ENCODE peak calls at places on chromosomes 7 and 10, in six cellular contexts. Y, C, S, E, P and T are unnamed samples.

GRCh38 chr7:129168219-129168991 is 20.0 kb upstream of the SMO start:
- DNase-seq in Y (no peak), C (no peak), S (no peak), E (no peak), P (no peak), T (no peak)

GRCh38 chr7:92306153-92306552 is 60.4 kb downstream of the ANKIB1 start:
- DNase-seq in Y (no peak), C (no peak), S (no peak), E (no peak), P (no peak), T (no peak)

GRCh38 chr10:88256013-88256680 is 327.0 kb downstream of the RNLS start:
- DNase-seq in Y (no peak), C (peak; percentile 85), S (no peak), E (no peak), P (no peak), T (peak; percentile 79)

GRCh38 chr7:4729266-4729665 is 46.2 kb upstream of the AP5Z1 start:
- DNase-seq in Y (no peak), C (no peak), S (no peak), E (no peak), P (no peak), T (no peak)

GRCh38 chr7:50558380-50559051 is 6.7 kb downstream of the DDC start:
- DNase-seq in Y (no peak), C (no peak), S (no peak), E (peak; percentile 25), P (no peak), T (no peak)

GRCh38 chr10:44853148-44853734 is 57.9 kb upstream of the TMEM72 start:
- DNase-seq in Y (no peak), C (no peak), S (no peak), E (no peak), P (no peak), T (no peak)

GRCh38 chr10:107585630-107586029 is 421.1 kb upstream of the SORCS1 start:
- DNase-seq in Y (no peak), C (no peak), S (no peak), E (no peak), P (no peak), T (no peak)

GRCh38 chr10:104123397-104123796 is 1.4 kb downstream of the SFR1 start:
- DNase-seq in Y (no peak), C (no peak), S (no peak), E (no peak), P (no peak), T (no peak)

GRCh38 chr10:82150123-82150900 is 275.3 kb downstream of the NRG3 start:
- DNase-seq in Y (no peak), C (no peak), S (no peak), E (no peak), P (no peak), T (no peak)

GRCh38 chr10:21456160-21456559 is 69.3 kb downstream of the SKIDA1 start:
- DNase-seq in Y (no peak), C (no peak), S (no peak), E (no peak), P (no peak), T (no peak)

GRCh38 chr10:1468777-1469176 is 268.5 kb downstream of the ADARB2 start:
- DNase-seq in Y (no peak), C (no peak), S (no peak), E (no peak), P (no peak), T (no peak)

GRCh38 chr7:37247881-37248280 is 200.8 kb downstream of the ELMO1 start:
- DNase-seq in Y (no peak), C (no peak), S (no peak), E (no peak), P (peak; percentile 39), T (peak; percentile 46)

GRCh38 chr7:46616636-46617035 is 695.6 kb upstream of the IGFBP3 start:
- DNase-seq in Y (no peak), C (no peak), S (no peak), E (no peak), P (no peak), T (no peak)

GRCh38 chr7:74284781-74285259 is 4.4 kb upstream of the CLIP2 start:
- DNase-seq in Y (peak; percentile 75), C (no peak), S (no peak), E (no peak), P (no peak), T (no peak)

GRCh38 chr10:71216751-71217265 is 4.4 kb downstream of the UNC5B start:
- DNase-seq in Y (peak; percentile 23), C (no peak), S (no peak), E (no peak), P (no peak), T (no peak)

GRCh38 chr7:24540956-24541355 is 32.3 kb upstream of the PALS2 start:
- DNase-seq in Y (no peak), C (no peak), S (no peak), E (no peak), P (no peak), T (no peak)

GRCh38 chr7:157032644-157033482 is 22.4 kb upstream of the MNX1 start:
- DNase-seq in Y (no peak), C (no peak), S (no peak), E (no peak), P (no peak), T (no peak)

GRCh38 chr10:26488344-26488743 is 50.2 kb downstream of the APBB1IP start:
- DNase-seq in Y (no peak), C (no peak), S (no peak), E (no peak), P (no peak), T (no peak)

DNA sequence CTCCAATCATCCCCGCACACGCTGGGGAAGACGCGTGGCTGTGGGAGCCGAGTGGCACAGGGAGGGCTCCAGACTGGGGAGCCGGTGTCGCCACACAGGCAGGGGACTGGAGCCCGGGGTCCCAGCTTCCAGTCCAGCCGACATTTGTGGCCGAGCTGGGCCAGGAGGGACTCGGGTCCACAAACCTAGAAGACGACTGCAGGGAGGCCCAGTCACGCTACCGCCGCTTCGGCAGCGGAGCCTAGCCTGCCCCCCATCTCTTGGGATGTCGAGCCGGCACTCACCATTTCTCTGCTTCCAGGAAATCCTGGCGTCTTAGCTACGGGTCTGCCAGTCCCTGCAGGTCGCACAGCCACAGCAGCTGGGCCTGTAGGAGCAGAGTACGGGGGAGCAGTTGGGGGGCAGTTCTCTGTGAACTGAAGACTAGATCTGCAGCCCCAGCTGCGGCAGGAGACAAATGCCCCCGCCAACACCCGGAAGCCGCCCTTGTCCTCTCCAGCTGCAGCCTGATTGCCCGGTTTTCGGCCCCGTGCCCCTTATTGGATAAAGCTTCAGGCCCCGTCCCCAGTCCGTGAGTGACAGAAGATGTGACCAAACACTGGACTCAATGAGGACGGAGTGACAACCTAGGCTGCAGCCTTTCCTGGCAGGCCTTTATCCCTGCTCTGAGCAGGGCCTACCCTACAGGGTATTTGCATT is 270.7 kb downstream of the ZNF33B start:
- DNase-seq in Y (no peak), C (peak; percentile 84), S (no peak), E (peak; percentile 92), P (peak; percentile 77), T (peak; percentile 82)
- H3K9me3 ChIP-seq in Y (no peaks in the 10 kb centered on the region), C (no peaks in the 10 kb centered on the region), S (peaks cover 76% of the 10 kb centered on the region), E (peaks cover 6% of the 10 kb centered on the region), P (no peaks in the 10 kb centered on the region), T (no peaks in the 10 kb centered on the region)

DNA sequence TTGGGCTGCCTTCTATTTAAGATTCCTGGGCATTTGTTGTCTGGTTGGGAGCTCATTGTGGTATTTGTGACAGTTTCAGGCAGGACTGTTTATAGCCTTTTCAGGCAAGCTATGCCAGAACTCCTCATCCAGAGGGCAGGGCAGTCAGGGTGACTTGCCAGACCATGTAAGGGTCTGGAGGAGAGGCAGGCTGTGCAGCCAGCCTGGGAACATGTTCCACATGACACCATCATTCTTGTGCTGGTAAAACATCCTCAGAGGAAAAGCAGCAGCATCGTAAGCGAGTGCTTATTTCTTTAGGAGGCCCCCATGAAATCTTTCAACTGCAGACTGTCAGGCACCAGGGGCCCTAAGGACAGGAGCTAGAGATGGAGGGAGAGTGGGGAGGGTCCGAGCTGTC is 44.0 kb upstream of the SORBS1 start:
- DNase-seq in Y (no peak), C (peak; percentile 89), S (no peak), E (no peak), P (no peak), T (no peak)
- TF ChIP-seq EP300 in Y (peak; percentile 79), C (peak; percentile 74), S (no peak), E (no peak), P (no peak), T (no peak)

GRCh38 chr7:139642283-139642682 is 118.8 kb downstream of the CLEC2L start:
- DNase-seq in Y (no peak), C (no peak), S (no peak), E (no peak), P (no peak), T (no peak)
- H3K36me3 ChIP-seq in Y (peaks cover 16% of the 10 kb centered on the region), C (no peaks in the 10 kb centered on the region), S (peaks cover 14% of the 10 kb centered on the region), E (no peaks in the 10 kb centered on the region), P (no peaks in the 10 kb centered on the region), T (peaks cover 3% of the 10 kb centered on the region)

DNA sequence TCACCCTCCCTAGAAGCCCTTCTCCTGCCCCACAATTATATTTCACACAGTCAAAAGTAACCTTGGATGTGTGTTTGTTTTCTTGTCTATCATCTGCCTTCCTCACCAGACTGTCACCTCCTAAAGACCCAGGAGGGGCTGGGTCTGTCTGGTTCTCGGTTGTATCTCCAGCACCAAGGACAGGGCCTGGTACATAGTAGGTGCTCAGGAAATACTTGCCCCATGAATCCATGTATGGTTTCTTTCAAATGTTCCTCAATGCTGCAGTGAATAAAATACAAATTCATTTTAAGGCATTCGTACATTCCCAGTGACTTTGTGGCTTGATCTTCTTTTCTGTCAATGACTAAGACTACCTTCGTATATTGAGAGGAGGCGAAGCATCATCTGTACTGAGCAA is 122.9 kb upstream of the ZNF716 start:
- DNase-seq in Y (no peak), C (no peak), S (no peak), E (no peak), P (no peak), T (no peak)
- H3K9me3 ChIP-seq in Y (no peaks in the 10 kb centered on the region), C (peaks cover 3% of the 10 kb centered on the region), S (peaks cover 95% of the 10 kb centered on the region), E (no peaks in the 10 kb centered on the region), P (no peaks in the 10 kb centered on the region), T (peaks cover 96% of the 10 kb centered on the region)